ENCODE peak calls at places on chromosome 12, in five cellular contexts. K is prostate gland, G is spleen, Q is K562, I is HCT116. X is an unnamed sample.

GRCh38 chr12:53750812-53751335 is 905 bp downstream of the CISTR start:
- DNase-seq in K (no peak), G (peak; percentile 82), Q (no peak), I (no peak), X (no peak)

GRCh38 chr12:1797011-1797901 is 23.1 kb upstream of the LRTM2 start:
- DNase-seq in K (no peak), G (peak; percentile 95), Q (no peak), I (no peak), X (no peak)

GRCh38 chr12:108724054-108724889 is 7.0 kb downstream of the CORO1C start:
- DNase-seq in K (no peak), G (no peak), Q (peak; percentile 52), I (no peak), X (no peak)

GRCh38 chr12:14322403-14322802 is 43.1 kb upstream of the ATF7IP start:
- DNase-seq in K (no peak), G (no peak), Q (no peak), I (no peak), X (no peak)

GRCh38 chr12:113477171-113477841 is 5.6 kb upstream of the LHX5 start:
- DNase-seq in K (no peak), G (no peak), Q (no peak), I (no peak), X (no peak)

GRCh38 chr12:5872745-5873144 is 72.3 kb downstream of the ANO2 start:
- DNase-seq in K (no peak), G (no peak), Q (peak; percentile 1), I (peak; percentile 16), X (peak; percentile 50)

GRCh38 chr12:60419986-60420385 is 824.2 kb downstream of the SLC16A7 start:
- DNase-seq in K (no peak), G (no peak), Q (no peak), I (no peak), X (no peak)

GRCh38 chr12:104213952-104214351 is 1.6 kb upstream of the TXNRD1 start:
- DNase-seq in K (peak; percentile 34), G (no peak), Q (no peak), I (no peak), X (no peak)

GRCh38 chr12:94110258-94110657 is 38.1 kb upstream of the PLXNC1 start:
- DNase-seq in K (no peak), G (no peak), Q (no peak), I (no peak), X (no peak)

GRCh38 chr12:108175310-108175709 is 46.2 kb downstream of the WSCD2 start:
- DNase-seq in K (no peak), G (no peak), Q (no peak), I (no peak), X (no peak)

GRCh38 chr12:6769003-6769389 is 2.8 kb downstream of the PTMS start:
- DNase-seq in K (peak; percentile 71), G (no peak), Q (peak; percentile 57), I (no peak), X (no peak)

GRCh38 chr12:128727461-128727860 is 96.3 kb downstream of the SLC15A4 start:
- DNase-seq in K (no peak), G (no peak), Q (no peak), I (no peak), X (no peak)

GRCh38 chr12:119343130-119343529 is 8.6 kb downstream of the CCDC60 start:
- DNase-seq in K (no peak), G (no peak), Q (no peak), I (no peak), X (no peak)

GRCh38 chr12:92404921-92405320 is 259.3 kb upstream of the BTG1 start:
- DNase-seq in K (no peak), G (no peak), Q (peak; percentile 88), I (no peak), X (peak; percentile 21)

GRCh38 chr12:88432536-88433462 is 147.5 kb downstream of the KITLG start:
- DNase-seq in K (no peak), G (no peak), Q (no peak), I (no peak), X (no peak)

GRCh38 chr12:110317921-110318320 is 36.9 kb downstream of the ATP2A2 start:
- DNase-seq in K (no peak), G (no peak), Q (no peak), I (no peak), X (no peak)

GRCh38 chr12:69170293-69170692 is 69.1 kb upstream of the CPSF6 start:
- DNase-seq in K (no peak), G (no peak), Q (no peak), I (no peak), X (no peak)

GRCh38 chr12:48000878-48001321 is 3.4 kb downstream of the COL2A1 start:
- DNase-seq in K (no peak), G (peak; percentile 56), Q (peak; percentile 16), I (peak; percentile 1), X (no peak)

GRCh38 chr12:48001426-48002178 is 2.7 kb downstream of the COL2A1 start:
- DNase-seq in K (no peak), G (peak; percentile 69), Q (peak; percentile 14), I (peak; percentile 4), X (no peak)

GRCh38 chr12:48003226-48004038 is 844 bp downstream of the COL2A1 start:
- DNase-seq in K (no peak), G (no peak), Q (peak; percentile 11), I (no peak), X (no peak)

GRCh38 chr12:48002773-48003218 is 1.5 kb downstream of the COL2A1 start:
- DNase-seq in K (no peak), G (no peak), Q (no peak), I (no peak), X (no peak)

GRCh38 chr12:48002179-48002601 is 2.1 kb downstream of the COL2A1 start:
- DNase-seq in K (no peak), G (no peak), Q (no peak), I (no peak), X (no peak)
- H3K27me3 ChIP-seq in K (peaks cover 14% of the 10 kb centered on the region), G (peaks cover 89% of the 10 kb centered on the region), Q (peaks cover 77% of the 10 kb centered on the region), I (peaks cover 7% of the 10 kb centered on the region), X (peaks cover 41% of the 10 kb centered on the region)

GRCh38 chr12:51884676-51885229 is 3.1 kb upstream of the ANKRD33 start:
- DNase-seq in K (no peak), G (no peak), Q (peak; percentile 79), I (peak; percentile 31), X (no peak)

GRCh38 chr12:51888316-51889215 is 663 bp downstream of the ANKRD33 start:
- DNase-seq in K (no peak), G (no peak), Q (no peak), I (no peak), X (no peak)

GRCh38 chr12:51887476-51888315 is at the start of gene ANKRD33:
- DNase-seq in K (no peak), G (peak; percentile 83), Q (peak; percentile 73), I (no peak), X (no peak)

GRCh38 chr12:51883998-51884675 is 3.8 kb upstream of the ANKRD33 start:
- DNase-seq in K (no peak), G (no peak), Q (no peak), I (no peak), X (no peak)

GRCh38 chr12:51886021-51886710 is 1.7 kb upstream of the ANKRD33 start:
- DNase-seq in K (no peak), G (peak; percentile 86), Q (peak; percentile 46), I (no peak), X (no peak)
- TF ChIP-seq POLR2AphosphoS5 in K (peak; percentile 79), G (peak; percentile 96), Q (no peak), I (no peak), X (peak; percentile 91)

GRCh38 chr12:100221523-100221922 is 20.9 kb downstream of the ACTR6 start:
- DNase-seq in K (no peak), G (no peak), Q (no peak), I (no peak), X (no peak)
- H3K27me3 ChIP-seq in K (no peaks in the 10 kb centered on the region), G (no peaks in the 10 kb centered on the region), Q (no peaks in the 10 kb centered on the region), I (no peaks in the 10 kb centered on the region), X (no peaks in the 10 kb centered on the region)

GRCh38 chr12:50084775-50085614 is at the start of gene SMARCD1:
- DNase-seq in K (peak; percentile 90), G (peak; percentile 99), Q (peak; percentile 96), I (peak; percentile 81), X (peak; percentile 95)
- TF ChIP-seq POLR2AphosphoS5 in K (peak; percentile 61), G (peak; percentile 69), Q (peak; percentile 41), I (peak; percentile 76), X (peak; percentile 57)

DNA sequence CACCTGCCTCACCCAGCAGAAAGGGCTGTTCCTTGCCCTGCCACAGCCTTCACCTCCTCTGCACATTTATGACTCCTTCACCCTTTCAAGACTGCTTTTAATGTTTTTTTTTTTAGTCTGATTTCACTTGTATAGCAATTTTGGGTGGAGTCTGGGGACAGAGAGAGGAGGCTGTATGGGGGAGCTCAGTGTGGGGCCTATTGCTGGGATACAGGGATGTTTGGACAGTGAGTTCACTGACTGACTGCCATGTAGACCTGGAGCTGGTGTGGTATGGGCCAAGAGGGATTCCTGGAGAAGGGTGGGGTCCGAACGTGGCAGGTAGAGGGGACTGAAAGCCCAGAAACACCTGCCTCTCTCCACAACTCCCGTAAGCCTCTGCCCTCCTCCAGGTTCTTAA is 1.9 kb upstream of the KRT85 start:
- DNase-seq in K (no peak), G (peak; percentile 35), Q (no peak), I (no peak), X (no peak)
- H3K27me3 ChIP-seq in K (no peaks in the 10 kb centered on the region), G (peaks cover 3% of the 10 kb centered on the region), Q (peaks cover 37% of the 10 kb centered on the region), I (no peaks in the 10 kb centered on the region), X (no peaks in the 10 kb centered on the region)

GRCh38 chr12:131944601-131945251 is 5.0 kb upstream of the EP400 start:
- DNase-seq in K (no peak), G (peak; percentile 71), Q (no peak), I (no peak), X (no peak)
- TF ChIP-seq POLR2AphosphoS5 in K (no peak), G (peak; percentile 30), Q (no peak), I (no peak), X (no peak)

GRCh38 chr12:116659771-116660481 is 77.9 kb downstream of the SPRING1 start:
- DNase-seq in K (no peak), G (no peak), Q (no peak), I (peak; percentile 65), X (no peak)
- H3K27me3 ChIP-seq in K (no peaks in the 10 kb centered on the region), G (no peaks in the 10 kb centered on the region), Q (peaks cover 70% of the 10 kb centered on the region), I (no peaks in the 10 kb centered on the region), X (no peaks in the 10 kb centered on the region)

X was measured in esophagus muscularis mucosa.